ENCODE peak calls at places on chromosome X, in ten cellular contexts. O, U, S, K, M, G, Z, H, R and Y are unnamed samples.

GRCh38 chrX:47218280-47218919 is at the start of gene CDK16:
- DNase-seq in O (peak; percentile 85), U (peak; percentile 78), S (peak; percentile 88), K (peak; percentile 55), M (peak; percentile 75), G (peak; percentile 79), Z (peak; percentile 69), H (peak; percentile 83), R (peak; percentile 75), Y (peak; percentile 76)

GRCh38 chrX:4550018-4550417 is 836.6 kb upstream of the PRKX start:
- DNase-seq in O (peak; percentile 9), U (no peak), S (no peak), K (no peak), M (no peak), G (no peak), Z (no peak), H (no peak), R (no peak), Y (no peak)

GRCh38 chrX:153968255-153968654 is 3.4 kb downstream of the HCFC1 start:
- DNase-seq in O (no peak), U (no peak), S (no peak), K (no peak), M (no peak), G (no peak), Z (no peak), H (no peak), R (no peak), Y (peak; percentile 4)

GRCh38 chrX:48090123-48090522 is 18.7 kb upstream of the ZNF630 start:
- DNase-seq in O (no peak), U (no peak), S (no peak), K (no peak), M (no peak), G (peak; percentile 10), Z (no peak), H (no peak), R (no peak), Y (no peak)

GRCh38 chrX:113558576-113558975 is 717.9 kb upstream of the AMOT start:
- DNase-seq in O (no peak), U (no peak), S (no peak), K (no peak), M (no peak), G (no peak), Z (no peak), H (no peak), R (no peak), Y (no peak)

GRCh38 chrX:10103023-10103422 is 53.8 kb upstream of the CLCN4 start:
- DNase-seq in O (no peak), U (no peak), S (no peak), K (no peak), M (peak; percentile 96), G (peak; percentile 83), Z (no peak), H (no peak), R (no peak), Y (no peak)

GRCh38 chrX:989959-990510 is 222.4 kb downstream of the CRLF2 start:
- DNase-seq in O (peak; percentile 67), U (peak; percentile 55), S (no peak), K (no peak), M (peak; percentile 69), G (peak; percentile 98), Z (peak; percentile 66), H (no peak), R (peak; percentile 62), Y (no peak)

GRCh38 chrX:72572248-72573157 is at the start of gene HDAC8:
- DNase-seq in O (peak; percentile 80), U (peak; percentile 11), S (peak; percentile 66), K (no peak), M (peak; percentile 79), G (peak; percentile 88), Z (peak; percentile 9), H (peak; percentile 61), R (peak; percentile 5), Y (peak; percentile 58)

GRCh38 chrX:70022608-70023007 is 27.1 kb downstream of the AWAT2 start:
- DNase-seq in O (no peak), U (no peak), S (no peak), K (no peak), M (no peak), G (no peak), Z (no peak), H (no peak), R (no peak), Y (no peak)